ENCODE peak calls at places on chromosomes 1 and 21, in six cellular contexts. S is PC-9, B is brain microvascular endothelial cell, R is Kasumi-1, W is T-cell, T is DMS153. U is an unnamed sample.

GRCh38 chr1:121516279-121516967 is 331.6 kb downstream of the SRGAP2C start:
- DNase-seq in S (no peak), B (no peak), R (peak), W (peak), T (no peak), U (peak)

GRCh38 chr1:156893048-156893953 is at the start of gene PEAR1:
- DNase-seq in S (no peak), B (no peak), R (no peak), W (no peak), T (no peak), U (no peak)

GRCh38 chr21:18493420-18493819 is 89.8 kb upstream of the TMPRSS15 start:
- DNase-seq in S (peak), B (peak), R (no peak), W (no peak), T (no peak), U (no peak)

GRCh38 chr1:222896630-222897526 is 82.0 kb downstream of the DISP1 start:
- DNase-seq in S (no peak), B (no peak), R (no peak), W (no peak), T (no peak), U (no peak)

GRCh38 chr21:15005391-15005790 is 59.4 kb downstream of the NRIP1 start:
- DNase-seq in S (no peak), B (no peak), R (no peak), W (peak), T (no peak), U (peak)

GRCh38 chr1:51310871-51311613 is 19.3 kb downstream of the TTC39A start:
- DNase-seq in S (no peak), B (no peak), R (peak), W (no peak), T (no peak), U (no peak)

GRCh38 chr1:117595993-117596720 is 9.7 kb upstream of the TENT5C start:
- DNase-seq in S (no peak), B (no peak), R (peak), W (no peak), T (no peak), U (no peak)

GRCh38 chr1:203649551-203650011 is 22.9 kb downstream of the ATP2B4 start:
- DNase-seq in S (no peak), B (no peak), R (no peak), W (no peak), T (no peak), U (no peak)

GRCh38 chr1:109273570-109274288 is 9.2 kb downstream of the PSRC1 start:
- DNase-seq in S (no peak), B (no peak), R (no peak), W (no peak), T (no peak), U (no peak)

GRCh38 chr1:43803646-43804045 is 96.3 kb downstream of the ST3GAL3 start:
- DNase-seq in S (no peak), B (no peak), R (no peak), W (no peak), T (no peak), U (no peak)

GRCh38 chr1:147334292-147334691 is 91.8 kb downstream of the CHD1L start:
- DNase-seq in S (no peak), B (no peak), R (no peak), W (no peak), T (no peak), U (no peak)

GRCh38 chr1:110682898-110683297 is 8.2 kb upstream of the KCNA3 start:
- DNase-seq in S (no peak), B (no peak), R (no peak), W (no peak), T (no peak), U (no peak)

GRCh38 chr1:111976842-111977241 is 12.6 kb downstream of the KCND3 start:
- DNase-seq in S (no peak), B (no peak), R (no peak), W (no peak), T (no peak), U (no peak)

GRCh38 chr1:16367968-16368910 is 1.2 kb downstream of the SZRD1 start:
- DNase-seq in S (no peak), B (peak), R (peak), W (no peak), T (no peak), U (no peak)